ENCODE peak calls at places on chromosome 5, in ten cellular contexts. Z is GM12878, V is HepG2, E is transverse colon, Y is spleen, S is stomach, O is GM23338, I is endothelial cell of umbilical vein, N is H1, B is sigmoid colon. A is an unnamed sample.

GRCh38 chr5:32785639-32786216 is 74.6 kb downstream of the NPR3 start:
- DNase-seq in O (no peak), V (no peak), E (no peak), B (no peak), I (no peak), S (no peak), Z (peak), N (no peak), Y (no peak), A (no peak)

GRCh38 chr5:162990856-162991497 is 446.4 kb upstream of the CCNG1 start:
- DNase-seq in V (no peak), I (no peak), Z (peak), S (no peak), B (no peak), E (no peak), O (no peak), N (no peak), Y (no peak), A (no peak)

GRCh38 chr5:7756453-7756852 is 94.5 kb downstream of the CFAP90 start:
- DNase-seq in V (no peak), Z (no peak), B (no peak), I (no peak), Y (no peak), S (no peak), E (no peak), N (no peak), O (no peak), A (no peak)

GRCh38 chr5:171166766-171167165 is 142.3 kb upstream of the TLX3 start:
- DNase-seq in N (no peak), S (no peak), O (no peak), E (no peak), B (no peak), Z (no peak), I (no peak), Y (no peak), V (no peak), A (no peak)

GRCh38 chr5:125198270-125198974 is 452.0 kb upstream of the ZNF608 start:
- DNase-seq in Z (no peak), I (peak), B (peak), N (no peak), O (no peak), S (peak), V (no peak), E (peak), Y (no peak), A (no peak)

GRCh38 chr5:149957855-149958254 is 2.7 kb upstream of the SLC26A2 start:
- DNase-seq in Z (no peak), B (no peak), Y (no peak), E (no peak), I (no peak), S (no peak), N (no peak), O (no peak), V (peak), A (no peak)

GRCh38 chr5:9545301-9545958 is 445 bp downstream of the SEMA5A start:
- DNase-seq in E (peak), I (no peak), Y (peak), B (peak), Z (no peak), V (no peak), S (no peak), N (no peak), O (peak), A (no peak)

GRCh38 chr5:179293276-179293675 is 52.0 kb downstream of the ADAMTS2 start:
- DNase-seq in E (no peak), S (no peak), B (peak), Y (peak), N (no peak), O (no peak), V (no peak), I (no peak), Z (no peak), A (no peak)

DNA sequence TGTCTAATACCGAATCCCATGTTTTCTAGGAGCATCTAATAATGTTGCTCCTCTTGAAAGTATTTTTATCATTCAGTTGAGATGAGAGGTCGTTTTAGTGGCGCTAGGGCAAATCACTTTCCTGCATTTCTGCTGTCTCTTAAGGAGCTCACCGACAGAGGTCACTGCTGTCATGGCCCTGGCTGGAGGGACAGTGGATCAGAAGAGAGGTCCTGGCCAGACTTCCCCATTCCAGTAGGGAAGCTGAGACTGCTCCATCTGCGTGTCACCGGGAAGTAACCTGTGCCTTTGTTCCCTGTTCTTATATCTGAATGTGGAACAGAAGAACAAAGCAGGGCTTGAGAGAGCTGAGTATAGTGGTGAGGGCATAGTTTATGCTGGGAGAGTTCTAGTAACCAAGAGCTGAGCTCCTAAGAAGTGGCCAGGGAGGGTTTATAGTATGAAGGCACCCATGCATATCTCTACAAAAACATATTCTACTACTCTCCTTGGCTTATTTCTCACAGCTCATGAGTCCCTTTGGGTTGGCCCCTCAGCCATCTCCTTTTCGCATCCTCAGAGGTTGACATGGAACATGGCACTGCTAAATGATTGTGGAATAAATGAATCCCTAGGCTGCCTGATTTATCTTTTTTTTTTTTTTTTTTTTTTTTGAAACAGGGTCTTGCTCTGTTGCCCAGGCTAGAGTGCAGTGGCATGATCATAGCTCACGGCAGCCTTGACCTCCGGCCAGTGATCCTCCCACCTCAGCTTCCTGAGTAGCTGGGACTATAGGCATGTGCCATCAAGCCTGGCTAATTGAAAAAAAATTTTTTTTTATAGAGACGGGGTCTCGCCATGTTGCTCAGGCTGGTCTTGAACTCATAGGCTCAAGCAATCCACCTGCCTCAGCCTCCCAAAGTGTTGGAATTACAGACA is 27.2 kb downstream of the ATP6V0E1 start:
- DNase-seq in E (peak), N (no peak), S (peak), I (peak), V (peak), Z (no peak), O (peak), Y (no peak), B (peak), A (no peak)
- TF ChIP-seq CTCF in E (peak), N (peak), S (peak), I (peak), V (peak), Z (no peak), O (peak), Y (peak), B (no peak), A (peak)

DNA sequence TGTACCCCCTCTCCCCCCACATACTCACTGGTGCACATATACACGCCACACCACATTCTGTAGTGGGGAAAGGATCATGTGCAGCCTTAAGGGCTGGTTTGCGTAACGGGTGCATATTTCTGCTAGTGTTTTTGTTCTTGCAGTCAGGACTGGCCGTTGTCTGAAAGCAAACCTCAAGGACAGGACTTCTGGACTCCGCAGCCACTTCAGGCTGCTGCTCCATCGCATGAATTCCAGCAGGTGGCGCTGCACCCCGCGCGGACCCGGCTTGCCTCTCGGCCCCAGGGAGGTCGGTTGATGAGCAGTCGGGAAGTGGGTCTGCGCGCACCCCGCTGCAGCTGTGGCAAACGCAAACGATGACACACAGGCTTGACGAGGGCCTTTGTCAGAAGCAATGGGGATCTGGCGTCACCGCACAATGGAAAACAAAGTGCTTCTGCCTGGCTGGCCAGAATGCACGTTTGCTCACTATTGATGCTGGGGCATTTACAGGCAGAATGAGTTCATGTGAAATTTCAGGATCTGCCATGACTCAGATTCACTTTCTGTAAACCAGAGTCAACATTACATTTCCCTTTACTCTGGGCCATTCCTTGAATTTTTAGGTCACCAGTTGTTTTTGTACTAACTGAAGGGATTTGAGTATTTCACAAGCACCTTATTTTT is 36.3 kb upstream of the GLRX start:
- DNase-seq in Z (peak), I (peak), N (peak), Y (peak), E (peak), O (peak), V (peak), S (peak), B (peak), A (peak)
- TF ChIP-seq POLR2AphosphoS5 in Z (no peak), I (peak), N (no peak), Y (peak), E (no peak), O (no peak), V (no peak), S (peak), B (peak), A (peak)

GRCh38 chr5:53013857-53014256 is 24.7 kb downstream of the ITGA2 start:
- DNase-seq in Z (no peak), V (no peak), E (no peak), O (no peak), Y (no peak), I (no peak), B (no peak), S (no peak), N (no peak), A (no peak)
- H3K27ac ChIP-seq in Z (no peak), V (no peak), E (no peak), O (no peak), Y (no peak), I (no peak), B (no peak), S (no peak), N (no peak), A (no peak)

DNA sequence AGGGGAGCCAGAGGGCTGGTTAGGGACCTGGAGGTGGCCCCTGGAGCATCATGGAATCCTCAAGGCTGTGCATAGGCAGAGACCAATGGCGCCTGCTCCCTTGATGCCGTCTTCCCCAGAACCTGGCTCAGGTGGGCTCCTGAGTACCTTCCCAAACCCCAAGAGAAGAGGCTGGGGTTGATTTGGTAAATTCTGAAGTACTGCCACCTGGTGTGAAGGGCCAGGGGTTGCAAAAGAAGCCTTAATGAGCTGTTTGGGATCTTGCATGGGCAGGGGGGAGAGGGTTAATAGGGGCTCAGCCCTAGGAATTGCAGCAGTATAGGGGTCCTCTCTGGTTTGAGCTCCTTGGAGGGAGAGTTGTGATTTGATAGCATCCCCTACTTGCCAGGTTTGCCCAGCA is 52.1 kb downstream of the CYSTM1 start:
- DNase-seq in N (no peak), S (no peak), Y (no peak), Z (no peak), O (peak), B (no peak), I (no peak), V (no peak), E (no peak), A (no peak)
- TF ChIP-seq CTCF in N (peak), S (no peak), Y (no peak), Z (peak), O (peak), B (no peak), I (peak), V (no peak), E (no peak), A (no peak)

DNA sequence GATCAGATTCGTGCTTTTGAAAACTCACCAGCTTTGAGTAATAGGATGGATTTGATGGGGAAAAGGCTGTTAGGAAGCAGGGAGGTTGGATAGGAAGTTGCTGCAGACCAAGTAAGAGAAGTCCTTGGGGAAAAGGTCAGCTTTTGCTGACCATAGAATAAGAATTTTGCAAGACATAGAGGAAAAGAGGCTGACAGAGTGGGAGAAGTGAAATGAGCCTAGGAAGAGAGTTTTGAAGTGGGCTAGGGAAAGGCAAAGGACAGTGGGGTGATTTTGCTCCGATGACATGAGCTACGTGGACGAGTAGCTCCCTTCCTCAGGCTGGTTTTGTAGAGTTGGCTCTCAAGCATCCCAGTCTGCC is 31.5 kb downstream of the RHOBTB3 start:
- DNase-seq in Y (no peak), B (no peak), S (no peak), I (no peak), O (no peak), V (no peak), E (no peak), N (no peak), Z (no peak), A (no peak)
- TF ChIP-seq POLR2AphosphoS5 in Y (no peak), B (no peak), S (no peak), I (no peak), O (no peak), V (no peak), E (no peak), N (no peak), Z (no peak), A (no peak)

GRCh38 chr5:72070519-72070918 is 36.8 kb upstream of the MAP1B start:
- DNase-seq in V (no peak), S (no peak), Y (no peak), E (no peak), Z (no peak), O (peak), B (no peak), I (no peak), N (no peak), A (no peak)

GRCh38 chr5:72065751-72066255 is 41.5 kb upstream of the MAP1B start:
- DNase-seq in O (peak), N (peak), E (no peak), Z (no peak), I (no peak), B (no peak), Y (no peak), S (no peak), V (no peak), A (no peak)

GRCh38 chr5:72064801-72065570 is 42.3 kb upstream of the MAP1B start:
- DNase-seq in B (no peak), V (no peak), E (no peak), I (no peak), O (peak), Y (no peak), S (no peak), Z (no peak), N (no peak), A (no peak)

GRCh38 chr5:72066658-72067057 is 40.6 kb upstream of the MAP1B start:
- DNase-seq in O (no peak), Y (no peak), Z (no peak), N (no peak), V (no peak), I (no peak), S (no peak), E (no peak), B (no peak), A (no peak)

GRCh38 chr5:72067682-72068470 is 39.4 kb upstream of the MAP1B start:
- DNase-seq in E (no peak), Y (no peak), V (no peak), Z (no peak), S (no peak), N (no peak), O (no peak), B (no peak), I (no peak), A (no peak)
- H3K27ac ChIP-seq in E (no peak), Y (no peak), V (no peak), Z (no peak), S (no peak), N (no peak), O (peak), B (no peak), I (no peak), A (no peak)

A was measured in vagina.